ENCODE peak calls at places on chromosomes 6 and 20, in four cellular contexts. C is H7; U is Calu3; S is activated CD4-positive, alpha-beta T cell treated with anti-CD3 and anti-CD28 coated beads, Interleukin-2, amount 50 U/mL, for 24 hours. I is an unnamed sample.

GRCh38 chr20:6769953-6770831 is 2.7 kb downstream of the BMP2 start:
- DNase-seq in C (peak), U (peak), S (no peak), I (peak)

GRCh38 chr6:34370371-34370770 is 22.1 kb downstream of the NUDT3 start:
- DNase-seq in C (no peak), U (no peak), S (no peak), I (no peak)

GRCh38 chr20:50189681-50190250 is 864 bp upstream of the CEBPB start:
- DNase-seq in C (peak), U (no peak), S (peak), I (peak)

GRCh38 chr20:36461600-36462439 is 79.5 kb upstream of the MYL9 start:
- DNase-seq in C (peak), U (peak), S (no peak), I (peak)

GRCh38 chr20:9051508-9051907 is 17.4 kb upstream of the PLCB4 start:
- DNase-seq in C (no peak), U (peak), S (no peak), I (no peak)

GRCh38 chr6:26739811-26740210 is 80.3 kb upstream of the ZNF322 start:
- DNase-seq in C (no peak), U (no peak), S (no peak), I (no peak)

GRCh38 chr6:100001915-100002388 is 7.9 kb upstream of the MCHR2 start:
- DNase-seq in C (peak), U (peak), S (peak), I (peak)

GRCh38 chr6:149651056-149651455 is 2.5 kb upstream of the KATNA1 start:
- DNase-seq in C (no peak), U (no peak), S (no peak), I (no peak)

GRCh38 chr20:58579069-58579818 is 64.0 kb upstream of the APCDD1L start:
- DNase-seq in C (no peak), U (no peak), S (no peak), I (no peak)

GRCh38 chr20:33655164-33655563 is 7.0 kb upstream of the C20orf144 start:
- DNase-seq in C (no peak), U (no peak), S (no peak), I (no peak)

GRCh38 chr6:89956182-89956581 is 61.9 kb downstream of the GJA10 start:
- DNase-seq in C (no peak), U (no peak), S (no peak), I (no peak)

GRCh38 chr6:38773338-38773737 is 58.2 kb downstream of the DNAH8 start:
- DNase-seq in C (peak), U (peak), S (no peak), I (peak)

GRCh38 chr6:104607501-104607900 is 252.2 kb downstream of the HACE1 start:
- DNase-seq in C (no peak), U (no peak), S (no peak), I (no peak)

GRCh38 chr6:33692078-33692759 is 19.3 kb downstream of the UQCC2 start:
- DNase-seq in C (peak), U (no peak), S (no peak), I (peak)

GRCh38 chr20:1225263-1225728 is 548 bp upstream of the RAD21L1 start:
- DNase-seq in C (no peak), U (peak), S (no peak), I (no peak)

GRCh38 chr20:64104667-64105451 is 2.5 kb downstream of the NPBWR2 start:
- DNase-seq in C (no peak), U (no peak), S (no peak), I (no peak)

GRCh38 chr6:40328376-40328987 is 258.7 kb downstream of the LRFN2 start:
- DNase-seq in C (peak), U (peak), S (no peak), I (peak)

GRCh38 chr20:60695223-60695622 is 556.8 kb upstream of the CDH4 start:
- DNase-seq in C (no peak), U (no peak), S (no peak), I (no peak)

GRCh38 chr20:44609511-44610312 is 27.3 kb downstream of the PKIG start:
- DNase-seq in C (peak), U (peak), S (peak), I (peak)

GRCh38 chr20:9909167-9909566 is 70.3 kb upstream of the PAK5 start:
- DNase-seq in C (no peak), U (no peak), S (no peak), I (no peak)

GRCh38 chr6:31776961-31777666 is at the start of gene VWA7:
- DNase-seq in C (peak), U (peak), S (peak), I (peak)

GRCh38 chr6:17268114-17268513 is 13.0 kb upstream of the RBM24 start:
- DNase-seq in C (no peak), U (no peak), S (no peak), I (no peak)

GRCh38 chr6:159107451-159108260 is 61.5 kb upstream of the FNDC1 start:
- DNase-seq in C (no peak), U (no peak), S (no peak), I (no peak)

GRCh38 chr6:41713161-41713649 is 22.2 kb downstream of the TFEB start:
- DNase-seq in C (no peak), U (peak), S (no peak), I (peak)

GRCh38 chr6:137925299-137925698 is 58.2 kb downstream of the TNFAIP3 start:
- DNase-seq in C (no peak), U (no peak), S (no peak), I (no peak)

GRCh38 chr6:166423781-166424180 is 41.0 kb upstream of the MPC1 start:
- DNase-seq in C (no peak), U (no peak), S (no peak), I (no peak)

GRCh38 chr20:835220-836045 is 1.9 kb downstream of the FAM110A start:
- DNase-seq in C (no peak), U (no peak), S (no peak), I (no peak)

GRCh38 chr6:165922309-165922794 is 245.3 kb downstream of the TBXT start:
- DNase-seq in C (no peak), U (no peak), S (no peak), I (no peak)

GRCh38 chr6:150517175-150517574 is 82.5 kb upstream of the PLEKHG1 start:
- DNase-seq in C (no peak), U (no peak), S (no peak), I (no peak)

GRCh38 chr20:12306107-12306506 is 388.4 kb downstream of the BTBD3 start:
- DNase-seq in C (no peak), U (no peak), S (no peak), I (no peak)

GRCh38 chr6:148999921-149000589 is 253.2 kb downstream of the UST start:
- DNase-seq in C (no peak), U (no peak), S (no peak), I (no peak)

GRCh38 chr6:22366214-22366613 is 69.4 kb upstream of the PRL start:
- DNase-seq in C (no peak), U (no peak), S (no peak), I (no peak)

GRCh38 chr6:14017626-14018475 is 93.1 kb downstream of the RNF182 start:
- DNase-seq in C (peak), U (no peak), S (no peak), I (no peak)

GRCh38 chr20:23541330-23541729 is 27.0 kb downstream of the CST9L start:
- DNase-seq in C (peak), U (no peak), S (no peak), I (no peak)

GRCh38 chr20:25000268-25000801 is 7.8 kb upstream of the APMAP start:
- DNase-seq in C (no peak), U (peak), S (no peak), I (no peak)